ENCODE peak calls at places on chromosomes 1 and 21, in seven cellular contexts. D is AG04450, Y is transverse colon, C is heart left ventricle, N is mammary epithelial cell, R is right atrium auricular region, B is pancreas. P is an unnamed sample.

GRCh38 chr1:229258851-229259110 is 12.1 kb upstream of the RAB4A start:
- DNase-seq in D (no peak), Y (no peak), C (no peak), N (no peak), R (no peak), B (no peak), P (no peak)

GRCh38 chr1:196152086-196152485 is 456.2 kb downstream of the KCNT2 start:
- DNase-seq in D (no peak), Y (peak), C (no peak), N (no peak), R (no peak), B (peak), P (no peak)

GRCh38 chr1:233211595-233211994 is 83.9 kb downstream of the PCNX2 start:
- DNase-seq in D (no peak), Y (no peak), C (no peak), N (no peak), R (no peak), B (no peak), P (no peak)

GRCh38 chr1:161502181-161502580 is 3.1 kb upstream of the FCGR2A start:
- DNase-seq in D (no peak), Y (no peak), C (no peak), N (no peak), R (no peak), B (no peak), P (no peak)

GRCh38 chr1:235022341-235023196 is 106.1 kb downstream of the TOMM20 start:
- DNase-seq in D (no peak), Y (no peak), C (no peak), N (no peak), R (no peak), B (no peak), P (no peak)

GRCh38 chr1:208169081-208169879 is 74.9 kb downstream of the PLXNA2 start:
- DNase-seq in D (no peak), Y (no peak), C (no peak), N (no peak), R (no peak), B (no peak), P (no peak)

GRCh38 chr1:28249013-28249870 is 10.1 kb upstream of the SESN2 start:
- DNase-seq in D (no peak), Y (peak), C (peak), N (peak), R (no peak), B (peak), P (no peak)

GRCh38 chr1:26066160-26066559 is 1.3 kb downstream of the TRIM63 start:
- DNase-seq in D (no peak), Y (no peak), C (no peak), N (no peak), R (no peak), B (no peak), P (no peak)

GRCh38 chr1:58836396-58836795 is 52.5 kb upstream of the JUN start:
- DNase-seq in D (no peak), Y (no peak), C (no peak), N (no peak), R (no peak), B (no peak), P (no peak)

GRCh38 chr1:25478633-25479032 is 47.9 kb downstream of the MACO1 start:
- DNase-seq in D (no peak), Y (no peak), C (no peak), N (peak), R (no peak), B (peak), P (no peak)

GRCh38 chr1:68163220-68163619 is 69.1 kb downstream of the WLS start:
- DNase-seq in D (no peak), Y (no peak), C (no peak), N (no peak), R (no peak), B (no peak), P (no peak)

GRCh38 chr1:192630521-192631287 is 5.2 kb upstream of the RGS13 start:
- DNase-seq in D (no peak), Y (no peak), C (no peak), N (no peak), R (no peak), B (no peak), P (no peak)

GRCh38 chr1:201583663-201584062 is 44.7 kb downstream of the NAV1 start:
- DNase-seq in D (no peak), Y (no peak), C (no peak), N (no peak), R (no peak), B (no peak), P (no peak)

GRCh38 chr1:29974345-29974744 is 738.0 kb downstream of the PTPRU start:
- DNase-seq in D (peak), Y (no peak), C (no peak), N (peak), R (no peak), B (no peak), P (no peak)

GRCh38 chr1:192445849-192446489 is 129.2 kb downstream of the RGS21 start:
- DNase-seq in D (peak), Y (peak), C (no peak), N (peak), R (no peak), B (peak), P (no peak)

GRCh38 chr21:45577806-45578801 is 35.9 kb upstream of the SLC19A1 start:
- DNase-seq in D (no peak), Y (no peak), C (no peak), N (no peak), R (no peak), B (no peak), P (no peak)

GRCh38 chr21:39444406-39445145 is 1.0 kb downstream of the LCA5L start:
- DNase-seq in D (no peak), Y (no peak), C (no peak), N (peak), R (no peak), B (no peak), P (no peak)

GRCh38 chr1:165367375-165367993 is 11.0 kb upstream of the LMX1A start:
- DNase-seq in D (peak), Y (peak), C (peak), N (peak), R (peak), B (peak), P (peak)

GRCh38 chr21:46569071-46569470 is 35.8 kb downstream of the S100B start:
- DNase-seq in D (no peak), Y (no peak), C (no peak), N (peak), R (no peak), B (no peak), P (no peak)

GRCh38 chr1:74504125-74505065 is 8.0 kb downstream of the LRRC53 start:
- DNase-seq in D (peak), Y (peak), C (peak), N (peak), R (no peak), B (peak), P (no peak)

GRCh38 chr1:65256860-65257719 is 52.3 kb upstream of the DNAJC6 start:
- DNase-seq in D (no peak), Y (no peak), C (no peak), N (no peak), R (no peak), B (no peak), P (no peak)

GRCh38 chr1:208988811-208989222 is 594.7 kb upstream of the CAMK1G start:
- DNase-seq in D (no peak), Y (peak), C (no peak), N (peak), R (no peak), B (no peak), P (no peak)

GRCh38 chr1:81838600-81839218 is 38.0 kb downstream of the ADGRL2 start:
- DNase-seq in D (no peak), Y (no peak), C (no peak), N (no peak), R (no peak), B (no peak), P (no peak)

GRCh38 chr1:183242556-183242955 is 56.5 kb downstream of the LAMC2 start:
- DNase-seq in D (no peak), Y (no peak), C (no peak), N (no peak), R (no peak), B (no peak), P (no peak)

GRCh38 chr1:203480525-203481084 is 5.0 kb downstream of the PRELP start:
- DNase-seq in D (peak), Y (peak), C (peak), N (peak), R (peak), B (peak), P (no peak)

GRCh38 chr1:213984387-213985180 is 3.2 kb upstream of the PROX1 start:
- DNase-seq in D (no peak), Y (no peak), C (no peak), N (no peak), R (no peak), B (no peak), P (no peak)

DNA sequence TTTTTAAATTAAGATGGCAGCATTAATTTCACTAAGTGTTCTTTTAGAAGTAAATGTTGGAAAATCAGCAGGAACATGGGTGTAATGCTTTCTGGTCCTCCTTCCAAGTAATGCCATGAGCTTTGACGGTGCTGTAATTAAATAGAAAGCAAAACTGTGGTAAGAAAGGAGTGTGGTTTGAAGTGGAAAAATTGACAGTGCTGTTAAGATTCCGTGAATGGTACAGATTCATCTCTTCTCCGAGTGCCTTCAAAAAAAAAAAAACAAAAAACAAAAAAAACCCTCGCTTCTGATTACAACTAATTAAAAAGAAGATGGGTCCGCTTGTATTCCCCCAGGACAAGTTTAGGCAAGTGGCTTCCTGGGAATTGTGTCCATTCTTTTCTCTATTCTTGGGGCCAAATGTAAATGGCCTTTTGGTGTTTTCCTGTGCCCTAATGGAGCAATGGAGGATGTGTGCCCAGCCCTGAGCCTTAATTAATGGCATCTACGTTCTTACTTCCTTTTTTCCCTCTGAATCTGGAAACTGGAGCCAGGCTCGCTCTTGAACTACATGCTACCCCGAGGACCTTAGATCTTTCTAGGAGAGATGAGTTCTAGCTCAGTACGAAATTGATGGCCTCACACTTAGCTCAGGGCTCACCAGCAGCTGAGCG is 5.1 kb downstream of the LMO4 start:
- DNase-seq in D (no peak), Y (no peak), C (no peak), N (no peak), R (no peak), B (no peak), P (peak)
- H3K27ac ChIP-seq in D (peak), Y (peak), C (peak), N (peak), R (peak), B (no peak), P (peak)

GRCh38 chr1:35605882-35606182 is 32.7 kb downstream of the TFAP2E start:
- DNase-seq in D (no peak), Y (no peak), C (no peak), N (peak), R (no peak), B (no peak), P (no peak)
- H3K27ac ChIP-seq in D (peak), Y (no peak), C (no peak), N (no peak), R (no peak), B (no peak), P (no peak)

GRCh38 chr1:2232255-2232915 is 4.3 kb downstream of the SKI start:
- DNase-seq in D (no peak), Y (no peak), C (no peak), N (no peak), R (no peak), B (no peak), P (no peak)
- H3K27ac ChIP-seq in D (peak), Y (peak), C (peak), N (peak), R (peak), B (no peak), P (peak)

GRCh38 chr1:155740995-155741394 is 52.1 kb downstream of the DAP3 start:
- DNase-seq in D (no peak), Y (no peak), C (no peak), N (no peak), R (no peak), B (no peak), P (no peak)

GRCh38 chr1:155741908-155742307 is 53.0 kb downstream of the DAP3 start:
- DNase-seq in D (no peak), Y (no peak), C (no peak), N (no peak), R (no peak), B (no peak), P (no peak)

GRCh38 chr1:155744711-155745283 is 55.9 kb downstream of the DAP3 start:
- DNase-seq in D (no peak), Y (no peak), C (no peak), N (no peak), R (no peak), B (peak), P (no peak)
- H3K27ac ChIP-seq in D (no peak), Y (peak), C (peak), N (peak), R (peak), B (peak), P (peak)

DNA sequence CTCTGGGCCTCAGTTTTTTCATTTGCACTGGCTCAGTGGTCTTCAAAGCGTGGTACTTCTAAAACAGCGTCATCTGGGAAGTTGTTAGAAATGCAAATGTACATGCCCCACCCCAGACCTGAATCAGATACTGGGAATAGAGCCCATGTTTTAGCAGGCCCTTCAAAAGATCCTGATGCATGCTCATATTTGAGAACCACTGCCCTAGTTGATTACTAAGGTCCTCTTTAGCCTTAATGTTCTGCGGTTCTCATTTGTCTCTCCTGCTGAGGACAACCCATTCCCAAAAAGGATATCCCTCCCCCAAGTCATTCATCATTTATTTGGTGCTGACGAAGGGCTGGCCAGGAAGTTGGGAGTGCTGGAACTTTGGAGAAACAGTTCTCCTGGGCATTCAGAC is 92.4 kb upstream of the RALGPS2 start:
- DNase-seq in D (no peak), Y (no peak), C (no peak), N (peak), R (no peak), B (no peak), P (no peak)
- H3K27ac ChIP-seq in D (peak), Y (no peak), C (no peak), N (peak), R (no peak), B (no peak), P (no peak)

DNA sequence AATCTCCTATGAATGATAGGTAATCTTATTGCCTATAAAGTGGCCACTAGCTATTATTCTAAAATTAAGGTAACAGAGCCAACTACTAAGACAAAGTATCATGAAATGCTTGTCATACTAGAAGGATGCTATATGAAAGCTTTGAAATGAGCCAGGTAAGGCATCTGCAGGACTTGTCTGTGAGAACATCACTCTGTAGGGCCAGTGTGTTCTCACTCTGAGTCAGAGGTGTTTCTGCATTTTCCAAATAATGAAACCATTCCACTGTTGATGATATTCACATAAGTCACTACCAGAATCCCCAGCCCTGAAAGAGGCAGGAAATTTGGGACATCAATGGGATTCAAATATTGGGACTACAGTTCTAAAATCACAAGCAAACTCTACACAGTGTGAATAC is 25.8 kb upstream of the GBP5 start:
- DNase-seq in D (no peak), Y (no peak), C (no peak), N (peak), R (no peak), B (no peak), P (no peak)
- H3K27ac ChIP-seq in D (no peak), Y (no peak), C (no peak), N (no peak), R (no peak), B (no peak), P (no peak)

GRCh38 chr1:7322912-7323311 is 448.2 kb upstream of the VAMP3 start:
- DNase-seq in D (no peak), Y (no peak), C (no peak), N (no peak), R (no peak), B (no peak), P (no peak)

GRCh38 chr1:7322283-7322785 is 448.8 kb upstream of the VAMP3 start:
- DNase-seq in D (no peak), Y (no peak), C (no peak), N (no peak), R (peak), B (no peak), P (no peak)

GRCh38 chr1:7319196-7319595 is 451.9 kb upstream of the VAMP3 start:
- DNase-seq in D (no peak), Y (no peak), C (no peak), N (no peak), R (no peak), B (no peak), P (no peak)

GRCh38 chr1:7317888-7318287 is 453.2 kb upstream of the VAMP3 start:
- DNase-seq in D (no peak), Y (peak), C (no peak), N (no peak), R (peak), B (no peak), P (no peak)

GRCh38 chr1:7320661-7321060 is 450.4 kb upstream of the VAMP3 start:
- DNase-seq in D (no peak), Y (no peak), C (no peak), N (no peak), R (no peak), B (no peak), P (no peak)
- H3K27ac ChIP-seq in D (no peak), Y (no peak), C (no peak), N (no peak), R (no peak), B (no peak), P (no peak)